ENCODE peak calls at places on chromosomes 2 and 18, in five cellular contexts. V is heart right ventricle; C is cardiac fibroblast; Q is HT-29; K is stimulated activated effector memory CD8-positive, alpha-beta T cell treated with anti-CD3 and anti-CD28 coated beads, Interleukin-12 subunit alpha, Interleukin-12 subunit beta, amount 100 ng/mL, for 72 hours. E is an unnamed sample.

GRCh38 chr2:26245231-26245732 is 543 bp downstream of the HADHB start:
- DNase-seq in K (no peak), V (no peak), Q (peak; percentile 55), C (peak; percentile 32), E (peak; percentile 33)

GRCh38 chr18:8176554-8176953 is 432.7 kb upstream of the RAB12 start:
- DNase-seq in Q (no peak), K (no peak), C (no peak), V (no peak), E (no peak)

GRCh38 chr2:5164806-5165525 is 527.2 kb upstream of the SOX11 start:
- DNase-seq in K (no peak), C (peak; percentile 37), Q (no peak), V (no peak), E (no peak)

GRCh38 chr2:181189932-181190331 is 209.5 kb downstream of the UBE2E3 start:
- DNase-seq in Q (no peak), V (no peak), K (no peak), C (no peak), E (no peak)

GRCh38 chr2:145043399-145043834 is 523.5 kb upstream of the ZEB2 start:
- DNase-seq in V (no peak), K (no peak), Q (no peak), C (no peak), E (no peak)

GRCh38 chr18:47184419-47185050 is 8.4 kb upstream of the IER3IP1 start:
- DNase-seq in Q (peak; percentile 0), C (peak; percentile 52), V (no peak), K (no peak), E (no peak)

GRCh38 chr18:36095936-36096519 is 28.7 kb upstream of the RPRD1A start:
- DNase-seq in V (no peak), C (peak; percentile 84), Q (peak; percentile 36), K (no peak), E (no peak)

GRCh38 chr18:22987547-22988182 is 54.5 kb downstream of the RBBP8 start:
- DNase-seq in Q (no peak), V (no peak), C (no peak), K (no peak), E (no peak)

E was measured in effector memory CD4-positive, alpha-beta T cell.